ENCODE peak calls at places on chromosome 1, in seven cellular contexts. Y, R, Q, V, B, G and S are unnamed samples.

GRCh38 chr1:183090386-183091006 is 67.3 kb downstream of the LAMC1 start:
- DNase-seq in Y (no peak), R (no peak), Q (no peak), V (no peak), B (no peak), G (peak; percentile 82), S (peak; percentile 72)

GRCh38 chr1:53620620-53620957 is 118.4 kb downstream of the GLIS1 start:
- DNase-seq in Y (no peak), R (no peak), Q (no peak), V (no peak), B (no peak), G (no peak), S (peak; percentile 19)

GRCh38 chr1:241177665-241178064 is 179.3 kb downstream of the RGS7 start:
- DNase-seq in Y (no peak), R (no peak), Q (no peak), V (no peak), B (no peak), G (no peak), S (no peak)

GRCh38 chr1:169859001-169859400 is 34.7 kb downstream of the SCYL3 start:
- DNase-seq in Y (no peak), R (no peak), Q (no peak), V (no peak), B (no peak), G (no peak), S (no peak)

GRCh38 chr1:56527548-56528302 is 51.6 kb downstream of the PLPP3 start:
- DNase-seq in Y (no peak), R (no peak), Q (no peak), V (no peak), B (no peak), G (no peak), S (peak; percentile 48)

GRCh38 chr1:40630488-40631223 is 34.8 kb downstream of the RIMS3 start:
- DNase-seq in Y (peak; percentile 32), R (no peak), Q (peak; percentile 18), V (no peak), B (no peak), G (peak; percentile 19), S (no peak)

GRCh38 chr1:151047925-151048644 is 534 bp downstream of the C1orf56 start:
- DNase-seq in Y (peak; percentile 79), R (no peak), Q (peak; percentile 35), V (no peak), B (peak; percentile 61), G (peak; percentile 57), S (peak; percentile 73)

GRCh38 chr1:97726386-97726785 is 194.4 kb downstream of the DPYD start:
- DNase-seq in Y (no peak), R (no peak), Q (no peak), V (no peak), B (no peak), G (peak; percentile 24), S (no peak)

GRCh38 chr1:64006276-64007051 is 197.0 kb upstream of the UBE2U start:
- DNase-seq in Y (peak; percentile 78), R (no peak), Q (no peak), V (no peak), B (no peak), G (peak; percentile 80), S (no peak)

GRCh38 chr1:36203554-36204346 is 20.5 kb upstream of the THRAP3 start:
- DNase-seq in Y (peak; percentile 75), R (no peak), Q (no peak), V (no peak), B (no peak), G (peak; percentile 52), S (no peak)

GRCh38 chr1:64829411-64830033 is 84.6 kb downstream of the RAVER2 start:
- DNase-seq in Y (no peak), R (no peak), Q (no peak), V (no peak), B (no peak), G (no peak), S (no peak)

GRCh38 chr1:170239445-170239844 is 93.7 kb downstream of the NTMT2 start:
- DNase-seq in Y (peak; percentile 57), R (no peak), Q (no peak), V (no peak), B (no peak), G (peak; percentile 22), S (no peak)

GRCh38 chr1:115283681-115284146 is 54.3 kb downstream of the NGF start:
- DNase-seq in Y (no peak), R (no peak), Q (no peak), V (no peak), B (no peak), G (no peak), S (no peak)

GRCh38 chr1:154943649-154944421 is 7.3 kb upstream of the PMVK start:
- DNase-seq in Y (peak; percentile 66), R (no peak), Q (no peak), V (no peak), B (no peak), G (peak; percentile 12), S (no peak)

GRCh38 chr1:224054611-224055010 is 59.3 kb upstream of the FBXO28 start:
- DNase-seq in Y (no peak), R (no peak), Q (no peak), V (no peak), B (no peak), G (peak; percentile 80), S (no peak)

GRCh38 chr1:229104654-229105053 is 166.3 kb upstream of the RAB4A start:
- DNase-seq in Y (no peak), R (no peak), Q (no peak), V (no peak), B (no peak), G (no peak), S (no peak)

GRCh38 chr1:233081686-233082085 is 131.3 kb downstream of the NTPCR start:
- DNase-seq in Y (no peak), R (no peak), Q (no peak), V (no peak), B (no peak), G (peak; percentile 47), S (no peak)

GRCh38 chr1:192580351-192580962 is 4.9 kb downstream of the RGS1 start:
- DNase-seq in Y (peak; percentile 72), R (no peak), Q (peak; percentile 11), V (no peak), B (no peak), G (peak; percentile 68), S (no peak)

GRCh38 chr1:161285113-161285512 is 24.7 kb downstream of the MPZ start:
- DNase-seq in Y (no peak), R (no peak), Q (no peak), V (no peak), B (no peak), G (no peak), S (no peak)

GRCh38 chr1:211654838-211655787 is 20.3 kb downstream of the NEK2 start:
- DNase-seq in Y (peak; percentile 95), R (peak; percentile 65), Q (peak; percentile 69), V (peak; percentile 58), B (no peak), G (peak; percentile 84), S (peak; percentile 80)

GRCh38 chr1:116413414-116413813 is 40.4 kb downstream of the ATP1A1 start:
- DNase-seq in Y (no peak), R (no peak), Q (no peak), V (no peak), B (no peak), G (no peak), S (no peak)

GRCh38 chr1:28449904-28450303 is 55.9 kb upstream of the RCC1 start:
- DNase-seq in Y (peak; percentile 94), R (no peak), Q (no peak), V (no peak), B (peak; percentile 36), G (no peak), S (no peak)